ENCODE peak calls at places on chromosomes 5 and 9, in five cellular contexts. N is astrocyte, O is fibroblast of lung, H is GM23248, D is HCT116. P is an unnamed sample. For H3K4me1, the result is how much of the 10 kb centered on the place peaks cover.

GRCh38 chr5:169182797-169183196 is 118.1 kb downstream of the SLIT3 start:
- DNase-seq in N (no peak), O (no peak), H (no peak), D (no peak), P (no peak)

GRCh38 chr5:137563646-137564474 is 64.7 kb upstream of the SPOCK1 start:
- DNase-seq in N (peak), O (peak), H (peak), D (no peak), P (no peak)

GRCh38 chr5:94316916-94317838 is 301.2 kb downstream of the KIAA0825 start:
- DNase-seq in N (no peak), O (no peak), H (no peak), D (no peak), P (no peak)

GRCh38 chr5:130710596-130710995 is 454.5 kb downstream of the HINT1 start:
- DNase-seq in N (peak), O (peak), H (no peak), D (no peak), P (no peak)

GRCh38 chr5:78497573-78498533 is 137.4 kb downstream of the SCAMP1 start:
- DNase-seq in N (peak), O (peak), H (peak), D (no peak), P (no peak)

GRCh38 chr9:93479726-93480125 is 26.3 kb upstream of the FAM120AOS start:
- DNase-seq in N (no peak), O (no peak), H (peak), D (no peak), P (no peak)

GRCh38 chr9:93577045-93577939 is 908 bp downstream of the PHF2 start:
- DNase-seq in N (no peak), O (no peak), H (peak), D (no peak), P (no peak)

GRCh38 chr9:121822093-121823085 is 171.0 kb downstream of the DAB2IP start:
- DNase-seq in N (no peak), O (no peak), H (no peak), D (no peak), P (no peak)

GRCh38 chr9:5938449-5938848 is 47.8 kb downstream of the MLANA start:
- DNase-seq in N (no peak), O (no peak), H (no peak), D (no peak), P (no peak)

GRCh38 chr5:103465891-103466290 is 96.7 kb downstream of the NUDT12 start:
- DNase-seq in N (no peak), O (no peak), H (peak), D (no peak), P (no peak)

GRCh38 chr9:128100581-128100980 is 26.9 kb downstream of the PTGES2 start:
- DNase-seq in N (no peak), O (no peak), H (no peak), D (no peak), P (no peak)

GRCh38 chr9:128097156-128098016 is 29.4 kb downstream of the SLC25A25 start:
- DNase-seq in N (no peak), O (peak), H (no peak), D (no peak), P (no peak)

GRCh38 chr9:128098017-128098935 is 29.3 kb downstream of the PTGES2 start:
- DNase-seq in N (peak), O (peak), H (peak), D (peak), P (peak)

GRCh38 chr9:128099932-128100491 is 27.5 kb downstream of the PTGES2 start:
- DNase-seq in N (no peak), O (peak), H (peak), D (no peak), P (no peak)

DNA sequence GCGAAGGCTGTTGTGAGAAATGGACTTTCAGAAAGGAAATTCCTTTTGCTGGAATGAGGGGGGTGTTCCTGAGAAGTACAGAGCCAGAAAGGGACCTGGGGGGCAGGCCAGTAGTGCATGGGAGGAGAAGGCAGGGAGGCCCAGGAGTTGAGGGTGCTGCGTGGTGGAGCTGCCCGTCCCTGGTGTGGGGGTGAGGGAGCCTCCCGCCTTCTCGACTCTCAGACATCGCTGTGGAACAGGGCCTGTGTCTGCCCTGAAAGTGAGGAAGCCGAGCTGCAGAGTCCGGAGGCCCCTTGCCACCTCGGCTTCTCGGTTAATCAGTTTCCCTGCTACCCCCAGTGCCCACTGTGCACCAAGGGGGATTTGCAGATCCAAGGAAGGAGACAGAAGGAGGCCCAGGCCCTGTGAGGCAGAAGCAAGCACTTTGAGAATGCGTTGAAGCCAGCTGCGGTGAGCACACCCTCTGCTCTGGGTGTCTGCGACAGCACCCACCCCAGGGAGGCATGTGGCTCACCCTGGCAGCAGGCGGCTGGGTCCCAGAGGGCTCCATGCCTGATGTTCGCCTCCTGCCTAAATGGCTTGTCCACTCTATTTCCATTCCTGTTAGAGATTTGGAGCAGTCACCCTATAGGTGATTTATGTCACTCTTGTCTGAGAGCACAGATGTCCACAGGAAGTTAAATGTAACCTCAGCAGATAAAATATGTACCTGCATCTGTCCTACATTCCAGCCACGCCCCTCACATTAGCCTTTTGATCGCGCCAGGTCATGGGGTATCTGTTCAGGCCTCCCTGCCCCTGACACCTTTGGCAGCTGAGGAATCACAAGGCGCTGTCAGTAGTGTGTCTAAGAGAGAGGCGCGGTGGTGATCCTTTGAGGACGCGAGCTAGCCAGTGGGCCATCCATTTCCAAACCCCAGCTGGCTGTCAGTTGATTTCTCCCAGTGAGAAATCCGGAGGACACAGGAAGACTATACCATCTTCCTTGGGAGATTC is 28.3 kb downstream of the PTGES2 start:
- DNase-seq in N (no peak), O (peak), H (peak), D (no peak), P (no peak)
- H3K9ac ChIP-seq in N (peak), O (peak), H (peak), D (peak), P (peak)

GRCh38 chr5:181159286-181160143 is 12.1 kb downstream of the OR2V2 start:
- DNase-seq in N (peak), O (peak), H (peak), D (peak), P (no peak)
- H3K4me1 ChIP-seq in N (under half), O (under half), H (under half), D (under half), P (under half)

DNA sequence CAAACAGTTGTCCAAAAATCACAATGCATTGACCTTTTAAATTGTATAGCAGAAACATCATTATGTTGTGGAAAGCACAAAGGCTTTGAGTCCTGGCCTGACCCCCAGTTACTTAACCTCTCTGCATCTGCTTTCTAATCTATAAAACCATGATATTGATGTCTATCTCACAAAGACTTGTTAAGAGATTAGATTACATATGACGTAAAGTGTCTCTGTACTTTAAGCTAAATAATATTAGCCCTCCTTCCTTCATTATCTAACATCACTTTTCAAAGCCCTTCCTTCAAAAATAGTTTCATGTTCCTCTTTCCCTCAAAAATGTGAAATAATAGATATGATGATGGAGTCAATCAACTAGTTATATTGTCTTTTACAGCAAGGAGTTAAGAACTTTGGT is 3.4 kb downstream of the ADAMTS6 start:
- DNase-seq in N (no peak), O (no peak), H (no peak), D (no peak), P (no peak)
- H3K9ac ChIP-seq in N (peak), O (no peak), H (peak), D (no peak), P (no peak)

GRCh38 chr5:111703662-111704061 is 53.3 kb downstream of the NREP start:
- DNase-seq in N (no peak), O (no peak), H (no peak), D (no peak), P (no peak)

GRCh38 chr5:111699976-111700375 is 57.0 kb downstream of the NREP start:
- DNase-seq in N (peak), O (peak), H (no peak), D (no peak), P (no peak)

GRCh38 chr5:111707624-111708165 is 49.3 kb downstream of the NREP start:
- DNase-seq in N (no peak), O (no peak), H (no peak), D (no peak), P (no peak)

GRCh38 chr5:111706345-111706744 is 50.6 kb downstream of the NREP start:
- DNase-seq in N (no peak), O (no peak), H (no peak), D (no peak), P (no peak)

GRCh38 chr5:111704452-111705085 is 52.4 kb downstream of the NREP start:
- DNase-seq in N (no peak), O (no peak), H (no peak), D (no peak), P (no peak)
- H3K4me1 ChIP-seq in N (under half), O (under half), H (under half), D (under half), P (under half)

GRCh38 chr5:2746642-2747041 is 4.8 kb downstream of the IRX2 start:
- DNase-seq in N (peak), O (peak), H (peak), D (no peak), P (no peak)

GRCh38 chr5:2749514-2750025 is 1.9 kb downstream of the IRX2 start:
- DNase-seq in N (no peak), O (peak), H (peak), D (no peak), P (no peak)

GRCh38 chr5:2747372-2748179 is 3.9 kb downstream of the IRX2 start:
- DNase-seq in N (peak), O (peak), H (peak), D (no peak), P (no peak)

GRCh38 chr5:2748841-2749513 is 2.5 kb downstream of the IRX2 start:
- DNase-seq in N (no peak), O (no peak), H (peak), D (no peak), P (no peak)

GRCh38 chr5:2748180-2748840 is 3.2 kb downstream of the IRX2 start:
- DNase-seq in N (no peak), O (no peak), H (peak), D (no peak), P (no peak)
- H3K9ac ChIP-seq in N (peak), O (no peak), H (peak), D (no peak), P (peak)

GRCh38 chr9:136218673-136219072 is 13.7 kb upstream of the LHX3 start:
- DNase-seq in N (no peak), O (no peak), H (no peak), D (no peak), P (no peak)
- H3K4me1 ChIP-seq in N (under half), O (under half), H (under half), D (under half), P (under half)

GRCh38 chr5:158207733-158208132 is 348.8 kb upstream of the CLINT1 start:
- DNase-seq in N (no peak), O (no peak), H (no peak), D (no peak), P (no peak)
- H3K9ac ChIP-seq in N (no peak), O (no peak), H (no peak), D (no peak), P (no peak)

DNA sequence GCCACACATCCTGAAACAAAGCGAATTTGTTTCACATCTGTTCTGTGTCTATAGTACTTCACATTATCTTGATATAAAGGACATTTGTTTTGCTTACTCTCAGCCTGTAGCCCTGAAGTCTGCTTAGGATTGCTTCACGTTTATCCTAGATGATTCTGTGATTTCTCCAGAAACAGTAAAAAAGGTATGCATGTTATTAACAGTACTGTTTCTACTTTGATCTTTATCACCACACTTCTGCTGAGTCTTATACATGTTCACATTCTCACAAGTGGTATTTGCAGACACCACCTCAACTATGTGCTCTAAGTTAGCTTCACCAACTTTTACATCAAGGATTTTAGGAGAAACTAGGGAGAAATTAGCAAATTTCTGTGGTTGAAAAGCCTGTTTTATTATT is 47.4 kb upstream of the ADAMTS19 start:
- DNase-seq in N (no peak), O (no peak), H (no peak), D (no peak), P (no peak)
- H3K4me1 ChIP-seq in N (under half), O (under half), H (under half), D (under half), P (under half)

P was measured in keratinocyte.